ENCODE peak calls at places on chromosomes 12 and 14, in five cellular contexts. O, W, H, S and P are unnamed samples.

GRCh38 chr12:109736552-109737108 is 23.0 kb downstream of the FAM222A start:
- DNase-seq in O (no peak), W (peak), H (no peak), S (peak), P (peak)

GRCh38 chr14:76698631-76699030 is 62.6 kb upstream of the VASH1 start:
- DNase-seq in O (no peak), W (no peak), H (no peak), S (no peak), P (no peak)

GRCh38 chr14:22657861-22658260 is 13.7 kb upstream of the OR6J1 start:
- DNase-seq in O (no peak), W (peak), H (peak), S (no peak), P (no peak)

GRCh38 chr14:69685217-69685616 is 73.8 kb downstream of the SUSD6 start:
- DNase-seq in O (no peak), W (no peak), H (no peak), S (no peak), P (no peak)

GRCh38 chr12:12018454-12018853 is 52.3 kb upstream of the BCL2L14 start:
- DNase-seq in O (no peak), W (no peak), H (no peak), S (no peak), P (no peak)

GRCh38 chr12:71900091-71900490 is 38.6 kb upstream of the TPH2 start:
- DNase-seq in O (no peak), W (no peak), H (no peak), S (no peak), P (no peak)

GRCh38 chr12:121581681-121582439 is 1.0 kb upstream of the KDM2B start:
- DNase-seq in O (no peak), W (peak), H (no peak), S (peak), P (no peak)

GRCh38 chr14:95240859-95241813 is 78.6 kb downstream of the CLMN start:
- DNase-seq in O (no peak), W (no peak), H (no peak), S (no peak), P (no peak)

GRCh38 chr14:52075371-52075770 is 6.5 kb upstream of the NID2 start:
- DNase-seq in O (no peak), W (no peak), H (no peak), S (no peak), P (no peak)

GRCh38 chr12:2003676-2004112 is 563 bp downstream of the DCP1B start:
- DNase-seq in O (no peak), W (no peak), H (peak), S (no peak), P (no peak)

GRCh38 chr14:65462411-65462810 is 49.9 kb downstream of the FUT8 start:
- DNase-seq in O (no peak), W (no peak), H (no peak), S (no peak), P (no peak)

GRCh38 chr14:54796961-54797360 is 105.7 kb downstream of the GCH1 start:
- DNase-seq in O (no peak), W (peak), H (no peak), S (no peak), P (no peak)

GRCh38 chr12:125128380-125128779 is 63.1 kb downstream of the AACS start:
- DNase-seq in O (no peak), W (no peak), H (no peak), S (no peak), P (no peak)

GRCh38 chr12:38507839-38508238 is 191.3 kb downstream of the ALG10B start:
- DNase-seq in O (no peak), W (no peak), H (no peak), S (no peak), P (no peak)

GRCh38 chr14:68727315-68728078 is 65.4 kb downstream of the ZFP36L1 start:
- DNase-seq in O (no peak), W (no peak), H (no peak), S (no peak), P (no peak)

GRCh38 chr12:25816637-25817036 is 141.8 kb upstream of the RASSF8 start:
- DNase-seq in O (no peak), W (no peak), H (no peak), S (no peak), P (no peak)

GRCh38 chr12:89156324-89156723 is 196.0 kb downstream of the DUSP6 start:
- DNase-seq in O (no peak), W (no peak), H (no peak), S (no peak), P (no peak)

GRCh38 chr14:96797943-96798349 is 764 bp downstream of the VRK1 start:
- DNase-seq in O (no peak), W (no peak), H (peak), S (no peak), P (no peak)

GRCh38 chr14:21964180-21964579 is 290.6 kb upstream of the OR4E1 start:
- DNase-seq in O (no peak), W (no peak), H (no peak), S (no peak), P (no peak)

GRCh38 chr12:24034160-24034559 is 84.7 kb upstream of the SOX5 start:
- DNase-seq in O (no peak), W (no peak), H (no peak), S (no peak), P (no peak)

GRCh38 chr12:12327802-12328201 is 22.2 kb downstream of the MANSC1 start:
- DNase-seq in O (no peak), W (no peak), H (peak), S (no peak), P (peak)

GRCh38 chr12:31317471-31318397 is 8.2 kb downstream of the SINHCAF start:
- DNase-seq in O (no peak), W (no peak), H (no peak), S (no peak), P (no peak)

GRCh38 chr12:114921796-114922195 is 237.8 kb upstream of the TBX3 start:
- DNase-seq in O (no peak), W (peak), H (no peak), S (no peak), P (no peak)

GRCh38 chr14:96264850-96265249 is 8.8 kb downstream of the BDKRB1 start:
- DNase-seq in O (no peak), W (no peak), H (no peak), S (no peak), P (no peak)

GRCh38 chr14:49579841-49580240 is 6.3 kb downstream of the RPS29 start:
- DNase-seq in O (no peak), W (no peak), H (no peak), S (no peak), P (no peak)

GRCh38 chr14:33512201-33512600 is 438.7 kb downstream of the EGLN3 start:
- DNase-seq in O (no peak), W (peak), H (no peak), S (no peak), P (no peak)

GRCh38 chr12:29867823-29868222 is 84.1 kb upstream of the TMTC1 start:
- DNase-seq in O (no peak), W (no peak), H (no peak), S (no peak), P (no peak)

GRCh38 chr12:121294151-121294889 is 2.2 kb downstream of the CAMKK2 start:
- DNase-seq in O (no peak), W (no peak), H (no peak), S (no peak), P (no peak)

GRCh38 chr12:108479364-108480070 is 35.6 kb upstream of the FICD start:
- DNase-seq in O (no peak), W (no peak), H (no peak), S (no peak), P (no peak)

GRCh38 chr12:64137117-64137516 is 85.0 kb downstream of the KICS2 start:
- DNase-seq in O (no peak), W (peak), H (no peak), S (no peak), P (no peak)

GRCh38 chr14:91246051-91246852 is 1.7 kb upstream of the GPR68 start:
- DNase-seq in O (no peak), W (no peak), H (peak), S (no peak), P (no peak)

GRCh38 chr14:79947440-79947839 is 263.9 kb downstream of the DIO2 start:
- DNase-seq in O (no peak), W (no peak), H (no peak), S (no peak), P (no peak)

GRCh38 chr14:105419305-105420091 is at the start of gene MTA1:
- DNase-seq in O (peak), W (peak), H (no peak), S (peak), P (peak)

GRCh38 chr12:46667547-46667946 is 158.2 kb downstream of the SLC38A4 start:
- DNase-seq in O (no peak), W (no peak), H (no peak), S (no peak), P (no peak)

GRCh38 chr14:31968107-31968810 is 108.8 kb upstream of the ARHGAP5 start:
- DNase-seq in O (no peak), W (no peak), H (no peak), S (no peak), P (no peak)

GRCh38 chr14:89384023-89384422 is 33.0 kb downstream of the FOXN3 start:
- DNase-seq in O (no peak), W (no peak), H (no peak), S (no peak), P (no peak)
- TF ChIP-seq CTCF in O (no peak), W (no peak), H (no peak), S (no peak), P (no peak)

GRCh38 chr14:88559852-88560251 is 3.0 kb upstream of the ZC3H14 start:
- DNase-seq in O (no peak), W (peak), H (peak), S (no peak), P (no peak)
- TF ChIP-seq CTCF in O (peak), W (peak), H (peak), S (no peak), P (no peak)

DNA sequence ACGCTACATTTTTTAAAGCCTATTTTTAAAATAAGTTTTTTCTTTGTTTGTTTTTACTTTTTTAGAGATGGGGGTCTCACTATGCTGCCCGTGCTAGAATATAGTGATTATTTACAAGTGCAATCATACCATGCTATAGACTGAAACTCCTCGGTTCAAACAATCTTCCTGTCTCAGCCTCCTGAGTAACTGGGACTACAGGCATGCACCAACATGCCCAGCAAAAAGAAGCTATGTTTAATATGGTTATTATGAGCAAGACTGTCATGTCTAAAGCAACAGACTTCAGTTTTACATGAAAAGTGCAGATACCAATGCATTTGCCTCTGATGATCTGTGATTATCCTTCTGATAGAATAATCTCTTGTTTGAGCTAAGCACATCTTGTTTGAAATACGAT is 45.6 kb upstream of the SGPP1 start:
- DNase-seq in O (no peak), W (no peak), H (no peak), S (no peak), P (no peak)
- TF ChIP-seq CTCF in O (no peak), W (no peak), H (no peak), S (no peak), P (no peak)

DNA sequence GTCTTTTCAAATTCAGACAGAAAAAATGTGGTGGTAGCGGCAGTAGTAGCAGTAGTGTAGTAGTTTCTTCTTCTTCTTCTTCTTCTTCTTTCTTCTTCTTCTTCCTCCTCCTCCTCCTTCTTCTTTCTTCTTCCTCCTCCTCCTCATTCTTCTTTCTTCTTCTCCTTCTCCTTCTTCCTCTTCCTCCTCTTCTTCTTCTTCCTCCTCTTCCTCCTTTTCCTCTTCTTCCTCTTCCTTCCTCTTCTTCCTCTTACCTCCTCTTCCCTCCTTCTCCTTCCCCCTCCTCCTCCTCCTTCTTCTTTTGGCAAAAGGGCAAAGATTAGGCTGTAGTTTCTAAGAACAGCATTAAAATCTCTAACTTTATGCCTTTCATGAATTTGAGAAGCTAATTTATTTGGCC is 59.6 kb upstream of the INSM2 start:
- DNase-seq in O (no peak), W (no peak), H (no peak), S (no peak), P (no peak)
- TF ChIP-seq CTCF in O (no peak), W (no peak), H (no peak), S (no peak), P (no peak)

GRCh38 chr14:74713395-74713735 is 421 bp downstream of the FCF1 start:
- DNase-seq in O (no peak), W (no peak), H (no peak), S (no peak), P (no peak)

GRCh38 chr14:74710477-74710876 is 2.4 kb downstream of the AREL1 start:
- DNase-seq in O (no peak), W (no peak), H (no peak), S (no peak), P (no peak)

GRCh38 chr14:74712499-74713394 is at the start of the genes AREL1 and FCF1:
- DNase-seq in O (peak), W (peak), H (peak), S (peak), P (peak)
- TF ChIP-seq CTCF in O (no peak), W (no peak), H (no peak), S (no peak), P (no peak)